ENCODE peak calls at places on chromosomes 11 and 22, in five cellular contexts. I is AG04450, Y is breast epithelium, J is cardiac muscle cell, C is spleen. A is an unnamed sample.

GRCh38 chr11:119206512-119207299 is 567 bp downstream of the CBL start:
- DNase-seq in I (no peak), Y (peak), J (no peak), C (peak), A (peak)

GRCh38 chr11:118533769-118534729 is 3.1 kb downstream of the TMEM25 start:
- DNase-seq in I (no peak), Y (no peak), J (no peak), C (no peak), A (no peak)

GRCh38 chr11:9669954-9670353 is 6.1 kb downstream of the SWAP70 start:
- DNase-seq in I (no peak), Y (no peak), J (no peak), C (no peak), A (no peak)

GRCh38 chr11:27582686-27583085 is 76.1 kb upstream of the LIN7C start:
- DNase-seq in I (no peak), Y (no peak), J (no peak), C (no peak), A (no peak)

GRCh38 chr11:16945671-16946469 is 68.3 kb downstream of the PLEKHA7 start:
- DNase-seq in I (no peak), Y (peak), J (peak), C (peak), A (peak)

GRCh38 chr11:128457874-128458273 is 129.5 kb downstream of the ETS1 start:
- DNase-seq in I (no peak), Y (no peak), J (no peak), C (no peak), A (no peak)

GRCh38 chr11:85736121-85736520 is 50.1 kb upstream of the CCDC89 start:
- DNase-seq in I (no peak), Y (no peak), J (peak), C (no peak), A (no peak)

GRCh38 chr11:69294621-69295078 is 695 bp downstream of the MYEOV start:
- DNase-seq in I (no peak), Y (no peak), J (no peak), C (peak), A (no peak)

GRCh38 chr22:41411021-41411851 is 29.5 kb downstream of the TEF start:
- DNase-seq in I (no peak), Y (no peak), J (no peak), C (no peak), A (no peak)

GRCh38 chr11:72038491-72038890 is 39.8 kb downstream of the IL18BP start:
- DNase-seq in I (peak), Y (peak), J (peak), C (no peak), A (peak)

GRCh38 chr11:74380746-74381439 is 17.3 kb downstream of the PGM2L1 start:
- DNase-seq in I (no peak), Y (peak), J (no peak), C (no peak), A (peak)

GRCh38 chr11:78350101-78350645 is 67.4 kb downstream of the GAB2 start:
- DNase-seq in I (peak), Y (no peak), J (peak), C (no peak), A (no peak)

GRCh38 chr22:23220485-23221350 is 40.4 kb downstream of the BCR start:
- DNase-seq in I (no peak), Y (no peak), J (peak), C (peak), A (no peak)

GRCh38 chr11:112570335-112570734 is 309.7 kb upstream of the PLET1 start:
- DNase-seq in I (no peak), Y (no peak), J (no peak), C (no peak), A (no peak)

GRCh38 chr11:36266767-36267166 is 22.5 kb downstream of the COMMD9 start:
- DNase-seq in I (no peak), Y (no peak), J (no peak), C (no peak), A (no peak)

GRCh38 chr11:128610765-128611617 is 23.6 kb upstream of the ETS1 start:
- DNase-seq in I (no peak), Y (no peak), J (no peak), C (peak), A (no peak)

GRCh38 chr22:44583076-44583760 is 85.2 kb upstream of the RTL6 start:
- DNase-seq in I (no peak), Y (peak), J (peak), C (peak), A (peak)

GRCh38 chr22:17970205-17970708 is 54.1 kb downstream of the MICAL3 start:
- DNase-seq in I (no peak), Y (no peak), J (peak), C (peak), A (no peak)

GRCh38 chr11:130097285-130097684 is 27.6 kb downstream of the APLP2 start:
- DNase-seq in I (no peak), Y (no peak), J (no peak), C (no peak), A (no peak)

GRCh38 chr11:121520243-121521144 is 67.7 kb upstream of the SORL1-AS1 start:
- DNase-seq in I (peak), Y (no peak), J (peak), C (no peak), A (peak)

GRCh38 chr11:101555366-101555765 is 28.4 kb downstream of the TRPC6 start:
- DNase-seq in I (no peak), Y (no peak), J (no peak), C (no peak), A (no peak)

GRCh38 chr22:38754247-38755154 is 1.3 kb downstream of the SUN2 start:
- DNase-seq in I (peak), Y (peak), J (peak), C (no peak), A (peak)

GRCh38 chr11:208917-209260 is 1.4 kb downstream of the RIC8A start:
- DNase-seq in I (no peak), Y (no peak), J (no peak), C (no peak), A (no peak)

GRCh38 chr22:31876156-31877035 is 67.9 kb upstream of the YWHAH start:
- DNase-seq in I (no peak), Y (no peak), J (no peak), C (no peak), A (no peak)

GRCh38 chr22:38844661-38845367 is 986 bp upstream of the NPTXR start:
- DNase-seq in I (no peak), Y (no peak), J (peak), C (no peak), A (no peak)

GRCh38 chr11:43735931-43736330 is 55.4 kb downstream of the HSD17B12 start:
- DNase-seq in I (no peak), Y (no peak), J (peak), C (no peak), A (no peak)

DNA sequence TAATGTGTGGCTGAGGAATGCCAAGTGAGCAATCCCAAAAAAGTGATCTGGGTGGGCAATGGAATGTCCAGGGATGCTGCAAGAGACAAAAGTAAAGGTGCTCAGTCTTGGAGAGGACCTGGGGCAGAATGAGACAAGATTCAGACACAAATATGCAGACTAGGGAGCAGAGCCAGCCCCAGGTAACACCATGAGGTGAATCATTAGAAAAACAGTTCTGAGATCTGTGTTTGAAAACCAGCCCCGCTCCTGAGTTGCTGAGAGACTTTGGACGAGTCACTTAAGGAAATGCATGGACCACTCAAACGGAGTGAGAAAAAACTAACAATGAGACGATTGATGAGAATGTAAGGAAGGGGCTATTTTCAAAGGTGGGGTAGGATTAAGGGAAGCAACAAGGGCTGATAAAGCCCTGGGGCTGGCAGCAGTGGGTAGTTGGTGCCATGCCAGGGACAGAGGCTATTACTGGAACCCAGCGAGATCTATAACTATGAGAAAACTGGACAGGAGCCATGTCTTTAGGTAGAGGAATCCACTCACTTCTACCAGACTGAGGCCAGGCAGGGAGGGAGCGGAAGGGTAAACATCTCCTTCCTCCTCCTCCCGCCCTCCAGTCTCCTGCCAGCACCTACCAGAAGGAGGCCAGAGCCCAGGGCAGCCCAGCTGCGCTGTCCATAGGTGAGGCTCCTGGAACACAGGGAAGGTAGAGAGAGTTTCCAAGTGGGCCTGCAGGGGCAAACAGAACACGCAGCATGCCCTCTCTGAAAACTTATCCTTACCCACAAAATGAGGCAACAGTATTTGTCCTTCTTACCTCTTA is 130.4 kb upstream of the TEAD1 start:
- DNase-seq in I (no peak), Y (no peak), J (no peak), C (no peak), A (peak)
- TF ChIP-seq CTCF in I (peak), Y (no peak), J (no peak), C (no peak), A (no peak)

GRCh38 chr22:45688606-45689080 is 17.0 kb downstream of the ATXN10 start:
- DNase-seq in I (peak), Y (no peak), J (peak), C (no peak), A (peak)
- H3K27ac ChIP-seq in I (peak), Y (peak), J (peak), C (no peak), A (peak)

GRCh38 chr11:91513734-91514133 is 710.9 kb upstream of the FAT3 start:
- DNase-seq in I (no peak), Y (no peak), J (no peak), C (no peak), A (no peak)
- TF ChIP-seq CTCF in I (no peak), Y (no peak), J (no peak), C (no peak), A (no peak)

GRCh38 chr11:75898871-75899270 is 83.9 kb downstream of the UVRAG start:
- DNase-seq in I (no peak), Y (no peak), J (no peak), C (no peak), A (no peak)

GRCh38 chr11:75896843-75897419 is 81.9 kb downstream of the UVRAG start:
- DNase-seq in I (peak), Y (no peak), J (peak), C (no peak), A (peak)

GRCh38 chr11:75905434-75905833 is 90.4 kb downstream of the UVRAG start:
- DNase-seq in I (no peak), Y (no peak), J (no peak), C (no peak), A (no peak)

GRCh38 chr11:75900848-75901247 is 85.8 kb downstream of the UVRAG start:
- DNase-seq in I (no peak), Y (no peak), J (no peak), C (no peak), A (no peak)
- H3K27ac ChIP-seq in I (no peak), Y (no peak), J (no peak), C (no peak), A (no peak)

DNA sequence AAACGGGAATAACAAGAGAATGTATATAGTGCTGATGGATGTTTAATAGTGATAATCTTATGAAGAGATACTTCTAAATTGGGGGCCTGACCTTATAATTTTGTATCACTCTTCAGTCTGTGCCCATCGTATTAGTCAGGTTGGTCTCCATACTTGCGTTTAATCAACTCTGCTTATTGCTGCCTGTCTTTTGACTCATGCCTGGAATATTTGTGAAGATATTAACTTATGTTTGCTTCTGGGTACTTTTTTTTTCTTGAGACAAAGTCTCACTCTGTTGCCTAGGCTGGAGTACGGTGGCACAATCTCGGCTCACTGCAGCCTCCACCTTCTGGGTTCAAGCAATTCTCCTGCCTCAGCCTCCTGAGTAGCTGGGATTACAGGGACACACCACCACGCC is 24.0 kb downstream of the TMEM135 start:
- DNase-seq in I (no peak), Y (no peak), J (no peak), C (no peak), A (no peak)
- TF ChIP-seq CTCF in I (no peak), Y (no peak), J (no peak), C (no peak), A (no peak)

GRCh38 chr11:95134491-95134890 is 44.8 kb downstream of the ENDOD1 start:
- DNase-seq in I (no peak), Y (no peak), J (peak), C (no peak), A (peak)
- H3K27ac ChIP-seq in I (no peak), Y (no peak), J (no peak), C (peak), A (peak)